ENCODE peak calls at places on chromosomes 3 and 15, in ten cellular contexts. O is foreskin fibroblast, S is Peyer's patch, T is AG04450, P is T-helper 2 cell, G is HuH-7.5, Q is T-helper 17 cell, K is A549, N is ovary, Z is NCI-H526 treated with DMSO at 0.1 percent for 48 hours. H is an unnamed sample.

GRCh38 chr3:71461749-71462483 is 121.6 kb downstream of the FOXP1 start:
- DNase-seq in K (no peak), N (no peak), G (no peak), O (no peak), Z (no peak), Q (no peak), P (no peak), T (peak; percentile 18), S (no peak), H (no peak)

GRCh38 chr3:14415501-14415900 is 13.1 kb downstream of the SLC6A6 start:
- DNase-seq in S (no peak), G (no peak), T (no peak), P (no peak), O (peak; percentile 81), Q (no peak), Z (no peak), N (no peak), K (no peak), H (no peak)

GRCh38 chr3:14780927-14781507 is 37.7 kb upstream of the FGD5 start:
- DNase-seq in O (peak; percentile 19), Z (peak; percentile 77), Q (no peak), S (no peak), N (no peak), K (peak; percentile 65), G (peak; percentile 78), P (no peak), T (peak; percentile 3), H (peak; percentile 6)

GRCh38 chr3:52763466-52763865 is 7.3 kb downstream of the NEK4 start:
- DNase-seq in Q (no peak), N (no peak), Z (no peak), K (no peak), G (no peak), O (peak; percentile 34), S (no peak), P (no peak), T (no peak), H (no peak)

GRCh38 chr3:44642337-44642736 is 6.2 kb upstream of the ZNF35 start:
- DNase-seq in S (no peak), N (no peak), T (no peak), Z (no peak), P (no peak), Q (no peak), K (no peak), G (no peak), O (no peak), H (no peak)

GRCh38 chr3:122435950-122436349 is 20.1 kb upstream of the WDR5B start:
- DNase-seq in N (no peak), S (no peak), G (no peak), O (no peak), Z (no peak), Q (no peak), K (no peak), T (no peak), P (no peak), H (no peak)

GRCh38 chr3:45638299-45639043 is 43.9 kb downstream of the LIMD1 start:
- DNase-seq in N (no peak), K (no peak), G (no peak), O (no peak), Q (no peak), S (no peak), P (no peak), T (no peak), Z (no peak), H (no peak)

GRCh38 chr15:66705277-66705927 is 3.4 kb downstream of the SMAD6 start:
- DNase-seq in T (no peak), O (no peak), G (peak; percentile 41), P (no peak), N (no peak), Z (no peak), K (no peak), Q (no peak), S (no peak), H (no peak)

GRCh38 chr15:69451951-69452701 is 492 bp upstream of the RPLP1 start:
- DNase-seq in S (peak; percentile 36), K (no peak), T (no peak), Q (no peak), P (no peak), O (no peak), N (no peak), Z (no peak), G (peak; percentile 71), H (no peak)

GRCh38 chr15:95205101-95205500 is 973.7 kb downstream of the MCTP2 start:
- DNase-seq in N (no peak), S (no peak), G (no peak), Z (no peak), T (no peak), Q (no peak), K (no peak), O (no peak), P (no peak), H (no peak)

GRCh38 chr3:51333021-51333420 is 52.1 kb upstream of the MANF start:
- DNase-seq in P (no peak), G (no peak), Q (no peak), T (no peak), K (no peak), N (no peak), S (no peak), Z (no peak), O (no peak), H (no peak)

GRCh38 chr3:64046527-64046926 is 23.2 kb upstream of the PSMD6 start:
- DNase-seq in O (no peak), N (no peak), Z (no peak), S (no peak), T (no peak), G (no peak), P (no peak), K (no peak), Q (no peak), H (no peak)

GRCh38 chr15:57477736-57478522 is 101.6 kb downstream of the CGNL1 start:
- DNase-seq in S (no peak), K (no peak), T (no peak), Q (no peak), Z (no peak), N (no peak), G (peak; percentile 37), P (no peak), O (no peak), H (no peak)

GRCh38 chr3:15276028-15276717 is 56.2 kb downstream of the SH3BP5 start:
- DNase-seq in S (no peak), O (no peak), K (no peak), N (no peak), T (no peak), P (no peak), Q (no peak), G (no peak), Z (no peak), H (no peak)

GRCh38 chr3:11498646-11499045 is 145.1 kb downstream of the VGLL4 start:
- DNase-seq in N (peak; percentile 64), G (peak; percentile 74), Q (no peak), K (no peak), P (no peak), T (no peak), Z (no peak), S (peak; percentile 21), O (peak; percentile 50), H (no peak)

GRCh38 chr3:130345487-130346079 is at the start of gene COL6A5:
- DNase-seq in T (no peak), Z (no peak), G (no peak), O (no peak), P (no peak), S (no peak), K (no peak), Q (no peak), N (no peak), H (no peak)

GRCh38 chr3:186258968-186259367 is 103.1 kb downstream of the DGKG start:
- DNase-seq in G (no peak), O (no peak), S (no peak), Q (no peak), T (no peak), K (no peak), N (no peak), Z (peak; percentile 49), P (no peak), H (no peak)

GRCh38 chr15:39283531-39283930 is 297.3 kb upstream of the THBS1 start:
- DNase-seq in K (no peak), S (no peak), T (no peak), N (no peak), P (no peak), G (no peak), Q (no peak), Z (no peak), O (no peak), H (no peak)

GRCh38 chr3:39361252-39361927 is 21.8 kb upstream of the SLC25A38 start:
- DNase-seq in P (no peak), Q (peak; percentile 14), T (no peak), G (no peak), Z (no peak), N (no peak), S (no peak), O (no peak), K (no peak), H (peak; percentile 21)

GRCh38 chr3:44762170-44762677 is 630 bp downstream of the KIF15 start:
- DNase-seq in K (no peak), Q (no peak), Z (no peak), O (peak; percentile 13), G (no peak), P (no peak), N (no peak), T (no peak), S (no peak), H (no peak)

GRCh38 chr15:68812596-68813548 is 7.8 kb downstream of the ANP32A start:
- DNase-seq in G (no peak), N (no peak), K (no peak), T (no peak), O (no peak), Z (no peak), P (no peak), Q (no peak), S (no peak), H (no peak)

GRCh38 chr3:3798641-3799113 is 554 bp upstream of the LRRN1 start:
- DNase-seq in T (no peak), G (peak; percentile 35), P (no peak), Z (no peak), O (no peak), S (peak; percentile 45), K (no peak), N (peak; percentile 25), Q (no peak), H (no peak)

GRCh38 chr3:194160158-194160557 is 24.2 kb downstream of the HES1 start:
- DNase-seq in P (no peak), T (no peak), O (no peak), Z (no peak), Q (no peak), G (no peak), N (no peak), S (no peak), K (no peak), H (no peak)

GRCh38 chr15:65049418-65049840 is 4.2 kb downstream of the SLC51B start:
- DNase-seq in N (peak; percentile 48), G (peak; percentile 58), S (peak; percentile 96), Z (peak; percentile 89), P (peak; percentile 55), K (peak; percentile 90), Q (peak; percentile 79), T (no peak), O (peak; percentile 91), H (peak; percentile 81)

GRCh38 chr3:46947981-46948791 is 28.4 kb downstream of the CCDC12 start:
- DNase-seq in O (no peak), Z (no peak), K (peak; percentile 55), P (no peak), Q (peak; percentile 69), G (peak; percentile 40), N (no peak), S (no peak), T (no peak), H (peak; percentile 49)

GRCh38 chr15:69665641-69666091 is 213.0 kb downstream of the RPLP1 start:
- DNase-seq in S (peak; percentile 25), O (no peak), Z (peak; percentile 62), G (no peak), P (no peak), N (peak; percentile 60), Q (no peak), K (no peak), T (no peak), H (no peak)